ENCODE peak calls at places on chromosome 6, in eight cellular contexts. M is PC-9, I is choroid plexus epithelial cell, N is psoas muscle, U is cardiac fibroblast, Q is lung, R is IMR-90, D is fibroblast of the aortic adventitia. A is an unnamed sample.

GRCh38 chr6:53411451-53411850 is 62.7 kb upstream of the ELOVL5 start:
- DNase-seq in M (no peak), I (peak; percentile 37), N (no peak), U (peak; percentile 37), Q (no peak), R (peak; percentile 37), D (peak; percentile 59), A (no peak)

GRCh38 chr6:118542184-118542952 is 5.7 kb upstream of the PLN start:
- DNase-seq in M (no peak), I (peak; percentile 39), N (no peak), U (peak; percentile 81), Q (no peak), R (peak; percentile 85), D (peak; percentile 95), A (no peak)

GRCh38 chr6:147322299-147323162 is 118.3 kb downstream of the STXBP5 start:
- DNase-seq in M (no peak), I (peak; percentile 78), N (no peak), U (peak; percentile 56), Q (no peak), R (peak; percentile 73), D (peak; percentile 9), A (no peak)

GRCh38 chr6:127022297-127022696 is 96.2 kb upstream of the RSPO3 start:
- DNase-seq in M (no peak), I (peak; percentile 63), N (no peak), U (peak; percentile 7), Q (peak; percentile 30), R (no peak), D (no peak), A (peak; percentile 26)

GRCh38 chr6:146990821-146991798 is 213.1 kb upstream of the STXBP5 start:
- DNase-seq in M (no peak), I (peak; percentile 81), N (no peak), U (peak; percentile 69), Q (no peak), R (peak; percentile 82), D (peak; percentile 56), A (no peak)

GRCh38 chr6:15387118-15387517 is 141.2 kb downstream of the JARID2 start:
- DNase-seq in M (no peak), I (no peak), N (no peak), U (no peak), Q (no peak), R (peak; percentile 69), D (no peak), A (no peak)

GRCh38 chr6:167565388-167565787 is 240.5 kb downstream of the TTLL2 start:
- DNase-seq in M (no peak), I (no peak), N (no peak), U (no peak), Q (peak; percentile 22), R (no peak), D (no peak), A (no peak)

GRCh38 chr6:71551798-71552197 is 263.2 kb downstream of the OGFRL1 start:
- DNase-seq in M (no peak), I (no peak), N (no peak), U (no peak), Q (no peak), R (no peak), D (no peak), A (no peak)

GRCh38 chr6:13766201-13766634 is 48.1 kb downstream of the MCUR1 start:
- DNase-seq in M (peak; percentile 54), I (peak; percentile 63), N (no peak), U (peak; percentile 47), Q (no peak), R (peak; percentile 53), D (peak; percentile 63), A (no peak)

GRCh38 chr6:157552956-157553485 is 172.0 kb downstream of the ZDHHC14 start:
- DNase-seq in M (no peak), I (no peak), N (no peak), U (no peak), Q (no peak), R (no peak), D (no peak), A (no peak)

GRCh38 chr6:43859213-43859612 is 89.2 kb downstream of the VEGFA start:
- DNase-seq in M (no peak), I (no peak), N (no peak), U (no peak), Q (no peak), R (no peak), D (no peak), A (no peak)

GRCh38 chr6:169618526-169619490 is 83.0 kb downstream of the WDR27 start:
- DNase-seq in M (no peak), I (peak; percentile 74), N (no peak), U (peak; percentile 71), Q (no peak), R (peak; percentile 97), D (peak; percentile 88), A (no peak)

GRCh38 chr6:148323344-148323743 is 19.3 kb upstream of the SASH1 start:
- DNase-seq in M (no peak), I (no peak), N (no peak), U (peak; percentile 38), Q (no peak), R (peak; percentile 86), D (no peak), A (no peak)

GRCh38 chr6:163159689-163160088 is 254.8 kb upstream of the QKI start:
- DNase-seq in M (no peak), I (no peak), N (no peak), U (no peak), Q (peak; percentile 15), R (no peak), D (no peak), A (no peak)

GRCh38 chr6:134389658-134390057 is 71.7 kb upstream of the SGK1 start:
- DNase-seq in M (no peak), I (no peak), N (no peak), U (no peak), Q (no peak), R (no peak), D (no peak), A (no peak)

GRCh38 chr6:135722679-135723078 is 128.8 kb upstream of the PDE7B start:
- DNase-seq in M (peak; percentile 89), I (peak; percentile 87), N (no peak), U (peak; percentile 66), Q (no peak), R (peak; percentile 94), D (peak; percentile 90), A (no peak)

GRCh38 chr6:129936329-129937165 is 75.4 kb upstream of the TMEM244 start:
- DNase-seq in M (peak; percentile 58), I (peak; percentile 73), N (no peak), U (peak; percentile 73), Q (no peak), R (peak; percentile 60), D (peak; percentile 77), A (no peak)

GRCh38 chr6:54621285-54621684 is 225.3 kb upstream of the FAM83B start:
- DNase-seq in M (no peak), I (peak; percentile 52), N (no peak), U (peak; percentile 32), Q (no peak), R (no peak), D (peak; percentile 26), A (no peak)

GRCh38 chr6:152471459-152472070 is 165.6 kb downstream of the SYNE1 start:
- DNase-seq in M (no peak), I (peak; percentile 28), N (no peak), U (no peak), Q (no peak), R (peak; percentile 49), D (peak; percentile 51), A (no peak)

GRCh38 chr6:166008441-166009369 is 158.9 kb downstream of the TBXT start:
- DNase-seq in M (no peak), I (peak; percentile 74), N (no peak), U (peak; percentile 77), Q (no peak), R (peak; percentile 88), D (peak; percentile 79), A (no peak)

GRCh38 chr6:14130431-14131075 is 13.0 kb downstream of the CD83 start:
- DNase-seq in M (no peak), I (no peak), N (no peak), U (no peak), Q (no peak), R (peak; percentile 2), D (peak; percentile 19), A (no peak)

GRCh38 chr6:127824061-127824460 is 76.8 kb downstream of the THEMIS start:
- DNase-seq in M (no peak), I (no peak), N (no peak), U (no peak), Q (no peak), R (peak; percentile 1), D (no peak), A (no peak)

DNA sequence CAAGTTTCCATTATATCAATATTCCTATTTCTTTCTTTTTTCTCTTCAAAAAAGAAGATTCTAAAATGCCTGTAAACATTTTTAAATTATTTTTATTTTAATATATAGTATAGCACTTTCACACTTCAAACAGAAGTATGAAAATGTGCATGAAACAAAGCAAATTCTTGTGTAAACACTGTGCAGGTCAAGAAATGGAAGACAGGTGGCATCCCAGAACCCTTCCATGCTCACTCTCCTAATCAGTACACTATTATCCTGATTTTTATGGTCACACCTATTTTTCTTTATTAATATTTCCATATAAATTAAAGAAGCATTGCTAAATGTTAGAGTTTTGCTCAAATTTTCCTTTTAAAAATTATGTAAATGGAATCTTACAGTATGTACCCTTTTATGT is 561.6 kb upstream of the RNF217 start:
- DNase-seq in M (no peak), I (peak; percentile 25), N (no peak), U (no peak), Q (no peak), R (no peak), D (no peak), A (no peak)
- TF ChIP-seq CTCF in M (peak; percentile 43), I (peak; percentile 57), N (peak; percentile 9), U (no peak), Q (no peak), R (no peak), D (no peak), A (peak; percentile 36)

GRCh38 chr6:50819906-50820589 is 1.4 kb downstream of the TFAP2B start:
- DNase-seq in M (no peak), I (no peak), N (no peak), U (no peak), Q (no peak), R (no peak), D (no peak), A (no peak)
- H3K4me3 ChIP-seq in M (no peak overlapping the region), I (no peak overlapping the region), N (peak overlapping the region; percentile 30), U (no peak overlapping the region), Q (no peak overlapping the region), R (no peak overlapping the region), D (no peak overlapping the region), A (no peak overlapping the region)

DNA sequence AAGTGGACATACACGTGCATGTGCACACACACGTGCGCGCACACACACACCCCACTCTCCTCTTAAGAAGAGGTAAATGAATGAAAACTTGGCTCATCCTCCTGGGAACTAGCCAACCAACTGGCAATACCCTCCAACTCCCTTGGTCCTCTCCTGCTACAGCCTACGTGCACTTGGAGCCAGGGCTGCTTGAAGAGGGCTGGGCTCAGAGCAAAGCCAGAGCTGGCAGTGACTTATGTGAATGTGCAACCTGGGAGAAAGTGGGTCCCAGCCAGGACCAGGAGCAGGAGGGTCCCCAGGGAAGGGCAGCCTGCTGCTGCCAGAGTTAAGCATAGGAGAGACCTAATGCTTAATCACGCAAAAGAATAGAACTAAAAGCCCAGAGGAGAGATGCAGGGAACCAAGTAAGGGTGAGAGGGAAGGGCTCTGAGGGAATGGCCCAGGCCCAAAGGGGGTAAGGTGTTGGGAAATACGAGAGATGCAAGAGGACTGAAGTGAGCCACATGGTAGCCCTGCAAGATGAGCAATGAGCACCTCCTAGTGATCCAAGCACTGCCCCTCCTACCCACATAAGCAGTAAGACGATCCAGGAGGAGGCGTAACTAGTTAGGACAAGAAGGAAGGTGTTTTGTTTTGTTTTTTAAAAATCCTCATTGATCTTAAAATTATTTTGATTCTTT is 24.7 kb downstream of the TRAF3IP2 start:
- DNase-seq in M (no peak), I (no peak), N (peak; percentile 36), U (peak; percentile 51), Q (no peak), R (peak; percentile 39), D (no peak), A (no peak)
- TF ChIP-seq CTCF in M (no peak), I (peak; percentile 14), N (no peak), U (no peak), Q (no peak), R (no peak), D (no peak), A (no peak)

GRCh38 chr6:160767647-160768019 is 65.6 kb downstream of the PLG start:
- DNase-seq in M (no peak), I (no peak), N (no peak), U (no peak), Q (no peak), R (no peak), D (no peak), A (no peak)
- H3K4me3 ChIP-seq in M (no peak overlapping the region), I (no peak overlapping the region), N (no peak overlapping the region), U (no peak overlapping the region), Q (no peak overlapping the region), R (no peak overlapping the region), D (no peak overlapping the region), A (no peak overlapping the region)